ENCODE peak calls at places on chromosomes 13 and 19, in eight cellular contexts. C, G, X, I, E, P, K and R are unnamed samples. For H3K36me3, the result is how much of the 10 kb centered on the place peaks cover.

GRCh38 chr19:29858000-29858596 is 46.3 kb downstream of the CCNE1 start:
- DNase-seq in C (no peak), G (peak), X (no peak), I (peak), E (peak), P (no peak), K (no peak), R (no peak)

GRCh38 chr19:6057651-6058365 is 52.5 kb downstream of the RFX2 start:
- DNase-seq in C (peak), G (no peak), X (no peak), I (no peak), E (no peak), P (no peak), K (no peak), R (no peak)

GRCh38 chr13:31556376-31556775 is 182.9 kb upstream of the RXFP2 start:
- DNase-seq in C (no peak), G (no peak), X (peak), I (no peak), E (no peak), P (no peak), K (no peak), R (no peak)

GRCh38 chr19:43755256-43755801 is 567 bp upstream of the SMG9 start:
- DNase-seq in C (peak), G (peak), X (no peak), I (peak), E (peak), P (peak), K (peak), R (peak)

GRCh38 chr13:31982124-31982523 is 49.5 kb upstream of the FRY start:
- DNase-seq in C (no peak), G (no peak), X (no peak), I (no peak), E (no peak), P (peak), K (no peak), R (peak)

GRCh38 chr13:38223093-38223492 is 126.6 kb upstream of the UFM1 start:
- DNase-seq in C (no peak), G (peak), X (no peak), I (peak), E (peak), P (no peak), K (no peak), R (peak)

GRCh38 chr13:113547248-113547971 is 37.1 kb upstream of the TFDP1 start:
- DNase-seq in C (no peak), G (no peak), X (no peak), I (no peak), E (no peak), P (no peak), K (no peak), R (no peak)

GRCh38 chr19:29927944-29928669 is 13.9 kb upstream of the URI1 start:
- DNase-seq in C (no peak), G (peak), X (no peak), I (no peak), E (no peak), P (no peak), K (no peak), R (no peak)

GRCh38 chr13:47680752-47681151 is 320.3 kb downstream of the SUCLA2 start:
- DNase-seq in C (no peak), G (no peak), X (peak), I (no peak), E (no peak), P (peak), K (no peak), R (peak)

GRCh38 chr19:35848486-35848885 is 3.8 kb downstream of the NPHS1 start:
- DNase-seq in C (no peak), G (no peak), X (no peak), I (no peak), E (no peak), P (no peak), K (no peak), R (no peak)

GRCh38 chr13:32850311-32851052 is 165.7 kb upstream of the KL start:
- DNase-seq in C (no peak), G (no peak), X (no peak), I (peak), E (no peak), P (no peak), K (no peak), R (no peak)

GRCh38 chr19:10662384-10663251 is 8.5 kb downstream of the ILF3 start:
- DNase-seq in C (no peak), G (no peak), X (no peak), I (no peak), E (no peak), P (no peak), K (no peak), R (no peak)

DNA sequence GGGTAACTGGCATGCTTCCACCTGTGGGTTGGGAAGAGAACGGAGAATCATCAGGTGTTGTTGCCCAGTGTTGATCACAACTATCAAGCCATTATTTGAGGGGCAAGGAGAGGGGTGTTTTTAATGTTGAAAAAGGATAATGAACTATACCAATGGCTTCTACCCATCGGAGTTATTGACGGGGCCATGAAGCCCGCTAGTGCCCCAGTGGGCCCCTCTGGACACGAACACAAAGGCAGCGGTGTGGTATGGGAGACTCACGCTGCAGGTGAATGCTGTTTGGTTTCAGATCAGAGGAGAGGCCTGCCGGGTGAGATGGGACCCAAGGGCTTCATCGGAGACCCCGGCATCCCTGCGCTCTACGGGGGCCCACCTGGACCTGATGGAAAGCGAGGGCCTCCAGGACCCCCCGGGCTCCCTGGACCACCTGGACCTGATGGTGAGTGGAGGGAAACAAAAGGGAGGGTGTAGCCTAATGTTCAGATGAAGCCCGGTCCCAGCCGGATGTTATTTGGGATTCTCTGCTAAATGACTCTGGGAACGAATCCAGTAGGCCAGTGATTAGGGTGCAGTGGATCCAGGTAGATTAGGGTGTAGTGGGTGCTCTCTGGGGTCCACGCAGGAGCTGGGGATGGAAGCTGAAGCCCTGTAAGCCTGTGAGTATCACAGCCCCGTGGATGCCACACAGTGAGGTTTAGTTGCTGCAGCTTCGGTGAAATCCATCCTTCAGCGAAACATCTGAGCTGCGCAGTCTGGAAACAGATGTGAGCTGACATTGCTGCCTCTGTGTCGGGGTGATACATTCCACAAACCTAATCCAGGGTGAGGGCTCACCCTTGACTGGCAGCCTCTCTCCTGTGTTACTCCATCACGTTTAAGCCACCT is 111.3 kb downstream of the RAB20 start:
- DNase-seq in C (no peak), G (no peak), X (no peak), I (no peak), E (no peak), P (no peak), K (no peak), R (no peak)
- H3K36me3 ChIP-seq in C (under half), G (under half), X (under half), I (under half), E (under half), P (under half), K (under half), R (under half)

GRCh38 chr19:41706741-41707501 is 1.5 kb upstream of the CEACAM5 start:
- DNase-seq in C (no peak), G (peak), X (no peak), I (peak), E (peak), P (peak), K (no peak), R (peak)
- H3K4me3 ChIP-seq in C (no peak), G (peak), X (no peak), I (no peak), E (no peak), P (no peak), K (no peak), R (peak)

GRCh38 chr19:48966541-48967345 is 1.6 kb downstream of the FTL start:
- DNase-seq in C (no peak), G (no peak), X (no peak), I (peak), E (peak), P (no peak), K (no peak), R (no peak)
- H3K36me3 ChIP-seq in C (under half), G (half or more), X (under half), I (under half), E (under half), P (under half), K (under half), R (under half)

GRCh38 chr19:42176990-42177685 is 40.3 kb downstream of the DEDD2 start:
- DNase-seq in C (no peak), G (peak), X (peak), I (peak), E (peak), P (peak), K (peak), R (peak)
- H3K4me3 ChIP-seq in C (peak), G (no peak), X (peak), I (no peak), E (peak), P (no peak), K (peak), R (no peak)

DNA sequence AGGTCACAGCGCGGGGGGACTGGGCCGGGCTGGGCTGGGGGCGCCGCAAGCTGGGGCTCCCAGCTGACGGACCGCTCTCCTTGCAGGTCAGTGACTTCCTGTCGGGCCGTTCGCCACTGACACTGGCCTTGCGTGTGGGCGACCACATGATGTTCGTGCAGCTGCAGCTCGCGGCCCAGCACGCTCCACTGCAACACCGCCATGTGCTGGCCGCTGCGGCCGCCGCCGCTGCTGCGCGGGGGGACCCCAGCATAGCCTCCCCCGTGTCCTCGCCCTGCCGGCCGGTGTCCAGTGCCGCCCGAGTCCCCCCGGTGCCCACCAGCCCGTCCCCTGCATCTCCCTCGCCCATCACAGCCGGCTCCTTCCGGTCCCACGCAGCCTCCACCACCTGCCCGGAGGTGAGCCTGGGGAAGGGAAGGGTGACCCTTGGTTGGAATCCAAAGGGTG is 5.7 kb downstream of the MIDN start:
- DNase-seq in C (no peak), G (no peak), X (no peak), I (peak), E (no peak), P (no peak), K (no peak), R (no peak)
- H3K36me3 ChIP-seq in C (half or more), G (half or more), X (under half), I (under half), E (half or more), P (under half), K (under half), R (under half)

GRCh38 chr19:1038995-1039645 is 787 bp upstream of the ABCA7 start:
- DNase-seq in C (no peak), G (no peak), X (no peak), I (no peak), E (no peak), P (no peak), K (no peak), R (no peak)
- H3K4me3 ChIP-seq in C (peak), G (peak), X (no peak), I (no peak), E (peak), P (no peak), K (no peak), R (no peak)

GRCh38 chr19:49173198-49173597 is 15.6 kb downstream of the TRPM4 start:
- DNase-seq in C (no peak), G (no peak), X (no peak), I (no peak), E (no peak), P (no peak), K (no peak), R (no peak)
- H3K36me3 ChIP-seq in C (half or more), G (under half), X (under half), I (under half), E (under half), P (under half), K (under half), R (under half)

GRCh38 chr19:17860993-17861360 is 1.3 kb downstream of the RPL18A start:
- DNase-seq in C (no peak), G (peak), X (no peak), I (no peak), E (no peak), P (no peak), K (no peak), R (no peak)
- H3K4me3 ChIP-seq in C (peak), G (peak), X (peak), I (no peak), E (peak), P (peak), K (peak), R (peak)